ENCODE peak calls at places on chromosomes 16 and 17, in four cellular contexts. J, F, S and Q are unnamed samples. For H3K9me3, the result is how much of the 10 kb centered on the place peaks cover.

GRCh38 chr16:57981636-57982035 is 10.7 kb upstream of the CNGB1 start:
- DNase-seq in J (no peak), F (no peak), S (no peak), Q (no peak)

GRCh38 chr17:77424585-77425344 is 284.0 kb downstream of the SEC14L1 start:
- DNase-seq in F (peak), S (peak), J (peak), Q (peak)

GRCh38 chr16:83862661-83863060 is 36.3 kb upstream of the MLYCD start:
- DNase-seq in F (no peak), S (no peak), J (no peak), Q (no peak)

GRCh38 chr17:2688351-2689342 is 22.9 kb downstream of the CLUH start:
- DNase-seq in F (peak), S (peak), J (no peak), Q (peak)

GRCh38 chr16:50408001-50408400 is 39.2 kb upstream of the BRD7 start:
- DNase-seq in F (no peak), S (peak), J (no peak), Q (no peak)

GRCh38 chr16:81415757-81416156 is 28.9 kb upstream of the CMIP start:
- DNase-seq in J (no peak), S (no peak), F (no peak), Q (no peak)

GRCh38 chr17:77316651-77317050 is 175.9 kb downstream of the SEC14L1 start:
- DNase-seq in S (no peak), J (no peak), F (no peak), Q (no peak)

GRCh38 chr16:72938426-72939164 is 109.3 kb downstream of the ZFHX3 start:
- DNase-seq in S (peak), F (peak), J (peak), Q (peak)

GRCh38 chr17:50153650-50154575 is 3.4 kb upstream of the PPP1R9B start:
- DNase-seq in S (no peak), F (no peak), J (peak), Q (no peak)

GRCh38 chr17:57607553-57608120 is 137.5 kb downstream of the CCDC182 start:
- DNase-seq in F (no peak), J (no peak), S (no peak), Q (no peak)

GRCh38 chr17:55825213-55825612 is 74.4 kb downstream of the PCTP start:
- DNase-seq in F (no peak), J (peak), S (no peak), Q (no peak)

GRCh38 chr17:16516594-16517018 is 24.6 kb upstream of the LRRC75A start:
- DNase-seq in F (no peak), J (peak), S (no peak), Q (no peak)

GRCh38 chr17:6328279-6328678 is 106.6 kb downstream of the AIPL1 start:
- DNase-seq in S (no peak), F (no peak), J (peak), Q (no peak)

GRCh38 chr17:69669441-69670178 is 255.1 kb downstream of the MAP2K6 start:
- DNase-seq in S (no peak), F (no peak), J (no peak), Q (no peak)

GRCh38 chr16:73909529-73910035 is 387.0 kb upstream of the PSMD7 start:
- DNase-seq in F (no peak), J (no peak), S (no peak), Q (no peak)

GRCh38 chr17:78192616-78193015 is 5.5 kb downstream of the AFMID start:
- DNase-seq in F (no peak), S (no peak), J (no peak), Q (no peak)

GRCh38 chr16:46772463-46772862 is 24.3 kb upstream of the MYLK3 start:
- DNase-seq in F (no peak), S (no peak), J (no peak), Q (no peak)

GRCh38 chr17:45108595-45109521 is 23.5 kb downstream of the PLCD3 start:
- DNase-seq in F (no peak), J (no peak), S (no peak), Q (no peak)

GRCh38 chr16:27665881-27666280 is 115.9 kb downstream of the KATNIP start:
- DNase-seq in J (no peak), S (no peak), F (no peak), Q (no peak)

GRCh38 chr16:1781758-1782407 is 488 bp downstream of the SPSB3 start:
- DNase-seq in F (no peak), J (peak), S (no peak), Q (peak)

GRCh38 chr16:54062361-54063346 is 223.9 kb downstream of the IRX3 start:
- DNase-seq in J (no peak), F (no peak), S (no peak), Q (no peak)

GRCh38 chr16:69363281-69363717 is 11.7 kb upstream of the TMED6 start:
- DNase-seq in F (no peak), S (no peak), J (no peak), Q (peak)

GRCh38 chr16:24634919-24635318 is 94.5 kb upstream of the TNRC6A start:
- DNase-seq in J (no peak), F (no peak), S (no peak), Q (no peak)

GRCh38 chr17:82859431-82860403 is 19.9 kb upstream of the ZNF750 start:
- DNase-seq in F (no peak), S (no peak), J (peak), Q (peak)

GRCh38 chr16:69105501-69106361 is at the start of gene HAS3:
- DNase-seq in S (no peak), J (peak), F (no peak), Q (peak)

GRCh38 chr16:66696669-66697630 is at the start of gene CMTM4:
- DNase-seq in F (peak), J (peak), S (no peak), Q (peak)

GRCh38 chr16:1789643-1790045 is 3.9 kb downstream of the IGFALS start:
- DNase-seq in S (no peak), J (no peak), F (peak), Q (no peak)

GRCh38 chr17:14308965-14309879 is 8.3 kb downstream of the HS3ST3B1 start:
- DNase-seq in F (peak), S (no peak), J (peak), Q (peak)

GRCh38 chr17:9232155-9232475 is 210.8 kb downstream of the NTN1 start:
- DNase-seq in S (no peak), F (no peak), J (no peak), Q (no peak)

GRCh38 chr17:44176671-44177501 is 6.4 kb downstream of the ASB16 start:
- DNase-seq in S (no peak), F (no peak), J (no peak), Q (peak)

GRCh38 chr17:19312406-19312805 is 50.1 kb downstream of the B9D1 start:
- DNase-seq in J (no peak), F (peak), S (no peak), Q (no peak)

GRCh38 chr16:10228779-10229178 is 46.6 kb upstream of the GRIN2A start:
- DNase-seq in F (no peak), J (no peak), S (no peak), Q (no peak)

GRCh38 chr17:15468142-15468541 is 721 bp upstream of the CDRT4 start:
- DNase-seq in J (no peak), F (no peak), S (no peak), Q (no peak)

GRCh38 chr17:75240394-75241142 is 20.8 kb downstream of the GGA3 start:
- DNase-seq in S (no peak), J (peak), F (no peak), Q (peak)

DNA sequence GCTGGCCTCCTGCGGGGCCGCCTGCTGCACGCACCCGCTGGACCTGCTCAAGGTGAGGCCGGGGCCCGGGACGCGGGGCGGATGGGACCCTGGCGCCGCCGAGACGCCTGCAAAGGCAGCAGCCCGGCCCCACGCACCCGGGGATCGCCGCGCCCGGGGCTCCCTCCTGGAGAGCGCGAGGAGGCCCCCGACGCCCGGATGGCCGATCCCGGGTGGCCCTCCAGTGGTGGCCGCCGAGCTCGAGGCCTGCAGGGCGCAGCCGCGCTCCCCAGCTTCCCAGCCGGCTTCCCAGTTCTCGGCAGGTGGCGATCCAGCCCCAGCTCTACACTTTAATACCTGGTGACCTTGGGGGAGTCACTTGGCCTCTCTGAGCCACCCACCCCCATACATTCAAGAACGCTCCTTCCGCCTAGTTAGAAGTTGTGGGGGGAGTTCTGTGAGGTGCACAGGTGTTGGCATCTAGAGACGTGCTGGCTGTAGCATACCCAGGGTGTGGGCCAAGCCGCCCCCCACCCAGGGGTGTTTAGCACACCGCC is 452 bp downstream of the SLC25A10 start:
- DNase-seq in J (peak), S (no peak), F (peak), Q (no peak)
- H3K27ac ChIP-seq in J (peak), S (peak), F (peak), Q (peak)

GRCh38 chr17:47946516-47946915 is 5.1 kb downstream of the PNPO start:
- DNase-seq in J (no peak), F (no peak), S (no peak), Q (no peak)

GRCh38 chr17:47945529-47946508 is 4.4 kb downstream of the PNPO start:
- DNase-seq in F (no peak), J (no peak), S (no peak), Q (no peak)

GRCh38 chr17:47948706-47949196 is 7.4 kb downstream of the PNPO start:
- DNase-seq in F (no peak), J (no peak), S (no peak), Q (no peak)

GRCh38 chr17:47945080-47945479 is 3.7 kb downstream of the PNPO start:
- DNase-seq in F (no peak), S (no peak), J (no peak), Q (no peak)

GRCh38 chr17:47946929-47947397 is 5.6 kb downstream of the PNPO start:
- DNase-seq in S (no peak), J (peak), F (no peak), Q (peak)
- TF ChIP-seq POLR2AphosphoS5 in S (no peak), J (no peak), F (no peak), Q (no peak)

DNA sequence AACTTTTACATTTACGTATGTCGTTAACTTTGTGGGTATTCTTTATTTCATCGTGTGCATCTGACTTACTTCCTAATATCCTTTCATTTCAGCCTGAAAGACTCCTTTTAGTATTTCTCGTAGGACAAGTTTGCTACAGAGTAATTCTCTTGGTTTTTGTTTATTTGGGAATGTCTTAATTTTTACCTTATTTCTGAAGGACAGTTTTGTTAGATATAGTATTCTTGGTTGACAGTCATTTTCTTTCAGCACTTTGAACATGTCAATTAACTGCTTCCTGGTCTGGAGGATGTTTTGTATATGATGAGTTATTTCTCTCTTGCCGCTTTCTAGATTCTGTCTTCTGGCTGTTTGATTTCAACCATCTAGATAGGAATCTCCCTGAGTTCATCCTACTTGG is 109.2 kb upstream of the NACA2 start:
- DNase-seq in F (no peak), S (no peak), J (no peak), Q (no peak)
- H3K9me3 ChIP-seq in F (under half), S (under half), J (under half), Q (under half)

DNA sequence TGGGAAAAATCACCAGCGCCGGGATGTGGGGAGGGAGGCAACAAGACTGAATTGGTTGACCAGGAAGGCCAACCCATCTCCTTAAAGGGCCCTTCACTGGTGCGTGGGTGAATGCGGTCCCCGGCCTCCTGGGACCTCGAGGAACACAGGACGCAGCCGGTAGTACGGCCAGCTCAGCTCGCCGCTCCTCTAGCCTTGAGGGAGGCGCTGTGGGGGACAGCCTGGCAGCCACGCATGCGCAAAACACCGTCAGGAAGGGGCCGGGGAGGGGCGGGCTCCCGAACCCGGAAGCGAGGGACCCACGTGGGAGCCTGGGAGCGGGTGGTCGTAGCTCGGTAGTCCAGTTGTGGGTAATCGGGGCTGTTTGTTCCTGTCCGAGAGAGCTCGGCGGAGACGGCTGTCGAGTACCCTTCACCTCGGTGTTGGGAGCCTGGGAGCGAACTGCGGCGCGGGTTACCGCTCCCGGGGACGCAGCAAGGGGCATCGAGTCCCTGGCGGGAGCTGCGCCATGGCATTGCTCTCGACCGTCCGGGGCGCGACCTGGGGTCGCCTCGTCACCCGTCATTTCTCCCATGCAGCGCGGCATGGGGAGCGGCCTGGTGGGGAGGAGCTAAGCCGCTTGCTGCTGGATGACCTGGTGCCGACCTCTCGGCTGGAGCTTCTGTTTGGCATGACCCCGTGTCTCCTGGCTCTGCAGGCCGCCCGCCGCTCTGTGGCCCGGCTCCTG is at the start of gene MRM1:
- DNase-seq in S (peak), J (peak), F (peak), Q (peak)
- H3K27ac ChIP-seq in S (peak), J (peak), F (peak), Q (peak)

GRCh38 chr17:48522031-48522593 is 8.7 kb downstream of the HOXB1 start:
- DNase-seq in J (peak), F (no peak), S (no peak), Q (no peak)
- TF ChIP-seq POLR2AphosphoS5 in J (no peak), F (no peak), S (no peak), Q (no peak)

GRCh38 chr16:35565626-35566025 is 2106.2 kb downstream of the TP53TG3F start:
- DNase-seq in F (no peak), J (no peak), S (no peak), Q (no peak)
- H3K9me3 ChIP-seq in F (under half), J (under half), S (under half), Q (under half)

GRCh38 chr16:4110680-4111079 is 5.6 kb downstream of the ADCY9 start:
- DNase-seq in S (no peak), J (no peak), F (no peak), Q (peak)
- H3K27ac ChIP-seq in S (no peak), J (no peak), F (no peak), Q (peak)